ENCODE peak calls at places on chromosomes 7 and 10, in eight cellular contexts. One of them, this sample, is unnamed.

GRCh38 chr7:130273081-130273699 is 6.5 kb downstream of the CPA2 start:
- DNase-seq in cardiac muscle cell: peak; percentile 73
- DNase-seq in heart right ventricle: no peak
- DNase-seq in foreskin keratinocyte: peak; percentile 87
- DNase-seq in HCT116: no peak
- DNase-seq in A549: no peak
- DNase-seq in tibial artery: no peak
- DNase-seq in body of pancreas: no peak
- DNase-seq in this sample: peak; percentile 76

GRCh38 chr7:157851501-157852067 is 514.8 kb downstream of the DNAJB6 start:
- DNase-seq in cardiac muscle cell: no peak
- DNase-seq in heart right ventricle: peak; percentile 35
- DNase-seq in foreskin keratinocyte: no peak
- DNase-seq in HCT116: peak; percentile 8
- DNase-seq in A549: no peak
- DNase-seq in tibial artery: peak; percentile 74
- DNase-seq in body of pancreas: peak; percentile 33
- DNase-seq in this sample: peak; percentile 28

GRCh38 chr10:90149563-90149962 is 448.2 kb downstream of the KIF20B start:
- DNase-seq in cardiac muscle cell: no peak
- DNase-seq in heart right ventricle: no peak
- DNase-seq in foreskin keratinocyte: no peak
- DNase-seq in HCT116: no peak
- DNase-seq in A549: no peak
- DNase-seq in tibial artery: no peak
- DNase-seq in body of pancreas: no peak
- DNase-seq in this sample: no peak

GRCh38 chr10:48606530-48607355 is 1.9 kb upstream of the ARHGAP22 start:
- DNase-seq in cardiac muscle cell: peak; percentile 92
- DNase-seq in heart right ventricle: peak; percentile 41
- DNase-seq in foreskin keratinocyte: peak; percentile 64
- DNase-seq in HCT116: no peak
- DNase-seq in A549: no peak
- DNase-seq in tibial artery: peak; percentile 74
- DNase-seq in body of pancreas: no peak
- DNase-seq in this sample: peak; percentile 58

GRCh38 chr10:132933308-132934042 is 8.9 kb downstream of the CFAP46 start:
- DNase-seq in cardiac muscle cell: no peak
- DNase-seq in heart right ventricle: no peak
- DNase-seq in foreskin keratinocyte: no peak
- DNase-seq in HCT116: no peak
- DNase-seq in A549: no peak
- DNase-seq in tibial artery: peak; percentile 13
- DNase-seq in body of pancreas: no peak
- DNase-seq in this sample: no peak

GRCh38 chr7:139051655-139052054 is 15.8 kb upstream of the ZC3HAV1L start:
- DNase-seq in cardiac muscle cell: no peak
- DNase-seq in heart right ventricle: no peak
- DNase-seq in foreskin keratinocyte: no peak
- DNase-seq in HCT116: no peak
- DNase-seq in A549: no peak
- DNase-seq in tibial artery: no peak
- DNase-seq in body of pancreas: no peak
- DNase-seq in this sample: no peak

GRCh38 chr7:36310897-36311296 is 78.8 kb upstream of the ANLN start:
- DNase-seq in cardiac muscle cell: no peak
- DNase-seq in heart right ventricle: no peak
- DNase-seq in foreskin keratinocyte: no peak
- DNase-seq in HCT116: no peak
- DNase-seq in A549: no peak
- DNase-seq in tibial artery: no peak
- DNase-seq in body of pancreas: no peak
- DNase-seq in this sample: no peak

GRCh38 chr7:19701471-19701870 is 7.4 kb downstream of the POLR1F start:
- DNase-seq in cardiac muscle cell: no peak
- DNase-seq in heart right ventricle: no peak
- DNase-seq in foreskin keratinocyte: no peak
- DNase-seq in HCT116: no peak
- DNase-seq in A549: no peak
- DNase-seq in tibial artery: no peak
- DNase-seq in body of pancreas: no peak
- DNase-seq in this sample: no peak

GRCh38 chr7:87735360-87735759 is 107.2 kb downstream of the RUNDC3B start:
- DNase-seq in cardiac muscle cell: peak; percentile 3
- DNase-seq in heart right ventricle: no peak
- DNase-seq in foreskin keratinocyte: peak; percentile 9
- DNase-seq in HCT116: no peak
- DNase-seq in A549: no peak
- DNase-seq in tibial artery: no peak
- DNase-seq in body of pancreas: no peak
- DNase-seq in this sample: peak; percentile 3

GRCh38 chr7:146321301-146321700 is 204.7 kb downstream of the CNTNAP2 start:
- DNase-seq in cardiac muscle cell: no peak
- DNase-seq in heart right ventricle: no peak
- DNase-seq in foreskin keratinocyte: no peak
- DNase-seq in HCT116: no peak
- DNase-seq in A549: no peak
- DNase-seq in tibial artery: no peak
- DNase-seq in body of pancreas: no peak
- DNase-seq in this sample: no peak

GRCh38 chr10:52056296-52056695 is 257.8 kb upstream of the DKK1 start:
- DNase-seq in cardiac muscle cell: no peak
- DNase-seq in heart right ventricle: no peak
- DNase-seq in foreskin keratinocyte: peak; percentile 10
- DNase-seq in HCT116: no peak
- DNase-seq in A549: no peak
- DNase-seq in tibial artery: no peak
- DNase-seq in body of pancreas: no peak
- DNase-seq in this sample: peak; percentile 3

GRCh38 chr7:132575336-132575986 is 809 bp downstream of the PLXNA4 start:
- DNase-seq in cardiac muscle cell: peak; percentile 78
- DNase-seq in heart right ventricle: peak; percentile 65
- DNase-seq in foreskin keratinocyte: no peak
- DNase-seq in HCT116: no peak
- DNase-seq in A549: peak; percentile 36
- DNase-seq in tibial artery: peak; percentile 52
- DNase-seq in body of pancreas: peak; percentile 15
- DNase-seq in this sample: no peak

GRCh38 chr10:114525368-114525949 is 121.2 kb upstream of the AFAP1L2 start:
- DNase-seq in cardiac muscle cell: peak; percentile 35
- DNase-seq in heart right ventricle: no peak
- DNase-seq in foreskin keratinocyte: peak; percentile 74
- DNase-seq in HCT116: no peak
- DNase-seq in A549: no peak
- DNase-seq in tibial artery: no peak
- DNase-seq in body of pancreas: no peak
- DNase-seq in this sample: peak; percentile 59
- H3K27ac ChIP-seq in cardiac muscle cell: peak overlapping the region; percentile 95
- H3K27ac ChIP-seq in heart right ventricle: peak overlapping the region; percentile 76
- H3K27ac ChIP-seq in foreskin keratinocyte: peak overlapping the region; percentile 70
- H3K27ac ChIP-seq in HCT116: peak overlapping the region; percentile 63
- H3K27ac ChIP-seq in A549: peak overlapping the region; percentile 87
- H3K27ac ChIP-seq in tibial artery: peak overlapping the region; percentile 37
- H3K27ac ChIP-seq in body of pancreas: no peak overlapping the region
- H3K27ac ChIP-seq in this sample: peak overlapping the region; percentile 77

GRCh38 chr7:149072438-149072775 is 18.1 kb downstream of the ZNF786 start:
- DNase-seq in cardiac muscle cell: no peak
- DNase-seq in heart right ventricle: no peak
- DNase-seq in foreskin keratinocyte: no peak
- DNase-seq in HCT116: no peak
- DNase-seq in A549: no peak
- DNase-seq in tibial artery: no peak
- DNase-seq in body of pancreas: no peak
- DNase-seq in this sample: no peak

GRCh38 chr7:149071182-149071635 is 19.3 kb downstream of the ZNF786 start:
- DNase-seq in cardiac muscle cell: no peak
- DNase-seq in heart right ventricle: no peak
- DNase-seq in foreskin keratinocyte: no peak
- DNase-seq in HCT116: no peak
- DNase-seq in A549: no peak
- DNase-seq in tibial artery: no peak
- DNase-seq in body of pancreas: no peak
- DNase-seq in this sample: no peak

GRCh38 chr7:149070372-149071140 is 20.0 kb downstream of the ZNF786 start:
- DNase-seq in cardiac muscle cell: no peak
- DNase-seq in heart right ventricle: no peak
- DNase-seq in foreskin keratinocyte: no peak
- DNase-seq in HCT116: no peak
- DNase-seq in A549: no peak
- DNase-seq in tibial artery: no peak
- DNase-seq in body of pancreas: no peak
- DNase-seq in this sample: no peak

GRCh38 chr7:149074116-149074885 is 16.2 kb downstream of the ZNF786 start:
- DNase-seq in cardiac muscle cell: no peak
- DNase-seq in heart right ventricle: no peak
- DNase-seq in foreskin keratinocyte: peak; percentile 61
- DNase-seq in HCT116: no peak
- DNase-seq in A549: no peak
- DNase-seq in tibial artery: no peak
- DNase-seq in body of pancreas: no peak
- DNase-seq in this sample: no peak

GRCh38 chr7:149071641-149072437 is 18.7 kb downstream of the ZNF786 start:
- DNase-seq in cardiac muscle cell: no peak
- DNase-seq in heart right ventricle: no peak
- DNase-seq in foreskin keratinocyte: no peak
- DNase-seq in HCT116: peak; percentile 88
- DNase-seq in A549: peak; percentile 31
- DNase-seq in tibial artery: no peak
- DNase-seq in body of pancreas: no peak
- DNase-seq in this sample: no peak
- TF ChIP-seq CTCF in cardiac muscle cell: peak; percentile 10
- TF ChIP-seq CTCF in heart right ventricle: no peak
- TF ChIP-seq CTCF in foreskin keratinocyte: peak; percentile 58
- TF ChIP-seq CTCF in HCT116: peak; percentile 92
- TF ChIP-seq CTCF in A549: peak; percentile 41
- TF ChIP-seq CTCF in tibial artery: no peak
- TF ChIP-seq CTCF in body of pancreas: no peak
- TF ChIP-seq CTCF in this sample: no peak

GRCh38 chr10:14648936-14649335 is 125.8 kb downstream of the FAM107B start:
- DNase-seq in cardiac muscle cell: no peak
- DNase-seq in heart right ventricle: no peak
- DNase-seq in foreskin keratinocyte: peak; percentile 58
- DNase-seq in HCT116: no peak
- DNase-seq in A549: no peak
- DNase-seq in tibial artery: no peak
- DNase-seq in body of pancreas: no peak
- DNase-seq in this sample: peak; percentile 12
- H3K27ac ChIP-seq in cardiac muscle cell: peak overlapping the region; percentile 77
- H3K27ac ChIP-seq in heart right ventricle: peak overlapping the region; percentile 65
- H3K27ac ChIP-seq in foreskin keratinocyte: peak overlapping the region; percentile 41
- H3K27ac ChIP-seq in HCT116: no peak overlapping the region
- H3K27ac ChIP-seq in A549: peak overlapping the region; percentile 45
- H3K27ac ChIP-seq in tibial artery: peak overlapping the region; percentile 90
- H3K27ac ChIP-seq in body of pancreas: no peak overlapping the region
- H3K27ac ChIP-seq in this sample: no peak overlapping the region

GRCh38 chr10:71429929-71430328 is 33.2 kb downstream of the CDH23 start:
- DNase-seq in cardiac muscle cell: no peak
- DNase-seq in heart right ventricle: no peak
- DNase-seq in foreskin keratinocyte: no peak
- DNase-seq in HCT116: no peak
- DNase-seq in A549: peak; percentile 35
- DNase-seq in tibial artery: no peak
- DNase-seq in body of pancreas: no peak
- DNase-seq in this sample: no peak
- TF ChIP-seq CTCF in cardiac muscle cell: peak; percentile 12
- TF ChIP-seq CTCF in heart right ventricle: no peak
- TF ChIP-seq CTCF in foreskin keratinocyte: no peak
- TF ChIP-seq CTCF in HCT116: peak; percentile 56
- TF ChIP-seq CTCF in A549: no peak
- TF ChIP-seq CTCF in tibial artery: no peak
- TF ChIP-seq CTCF in body of pancreas: no peak
- TF ChIP-seq CTCF in this sample: no peak

This sample was measured in RWPE1.